ENCODE peak calls at places on chromosome 5, in ten cellular contexts. B, N, K, J, R, L, D, Q, X and U are unnamed samples.

GRCh38 chr5:1006656-1007071 is 1.9 kb upstream of the NKD2 start:
- DNase-seq in B (no peak), N (peak; percentile 31), K (no peak), J (peak; percentile 28), R (no peak), L (peak; percentile 29), D (no peak), Q (no peak), X (no peak), U (peak; percentile 9)

GRCh38 chr5:138724470-138725146 is 28.6 kb upstream of the CTNNA1 start:
- DNase-seq in B (no peak), N (peak; percentile 79), K (peak; percentile 50), J (peak; percentile 71), R (peak; percentile 70), L (no peak), D (no peak), Q (peak; percentile 62), X (no peak), U (peak; percentile 91)

GRCh38 chr5:134479839-134480238 is 45.6 kb upstream of the JADE2 start:
- DNase-seq in B (no peak), N (no peak), K (no peak), J (no peak), R (no peak), L (no peak), D (no peak), Q (no peak), X (no peak), U (no peak)

GRCh38 chr5:143164557-143164956 is 238.9 kb downstream of the NR3C1 start:
- DNase-seq in B (no peak), N (no peak), K (no peak), J (no peak), R (no peak), L (no peak), D (no peak), Q (no peak), X (no peak), U (no peak)

GRCh38 chr5:156920042-156920860 is 42.8 kb downstream of the TIMD4 start:
- DNase-seq in B (no peak), N (no peak), K (no peak), J (no peak), R (peak; percentile 11), L (no peak), D (no peak), Q (no peak), X (no peak), U (no peak)

GRCh38 chr5:170420809-170421412 is 31.7 kb upstream of the KCNMB1 start:
- DNase-seq in B (peak; percentile 77), N (peak; percentile 64), K (peak; percentile 83), J (no peak), R (peak; percentile 72), L (no peak), D (peak; percentile 25), Q (no peak), X (peak; percentile 30), U (peak; percentile 46)

GRCh38 chr5:159836691-159837090 is 79.6 kb upstream of the ADRA1B start:
- DNase-seq in B (no peak), N (no peak), K (no peak), J (no peak), R (no peak), L (no peak), D (no peak), Q (no peak), X (no peak), U (no peak)

GRCh38 chr5:61319388-61320146 is 12.5 kb upstream of the ZSWIM6 start:
- DNase-seq in B (peak; percentile 17), N (no peak), K (peak; percentile 52), J (no peak), R (no peak), L (no peak), D (no peak), Q (no peak), X (no peak), U (no peak)

GRCh38 chr5:68420476-68421344 is 205.2 kb downstream of the PIK3R1 start:
- DNase-seq in B (peak; percentile 55), N (no peak), K (no peak), J (peak; percentile 47), R (no peak), L (peak; percentile 57), D (no peak), Q (peak; percentile 66), X (no peak), U (no peak)

GRCh38 chr5:150035139-150035893 is 34.8 kb downstream of the HMGXB3 start:
- DNase-seq in B (no peak), N (no peak), K (no peak), J (no peak), R (no peak), L (no peak), D (no peak), Q (no peak), X (no peak), U (no peak)

DNA sequence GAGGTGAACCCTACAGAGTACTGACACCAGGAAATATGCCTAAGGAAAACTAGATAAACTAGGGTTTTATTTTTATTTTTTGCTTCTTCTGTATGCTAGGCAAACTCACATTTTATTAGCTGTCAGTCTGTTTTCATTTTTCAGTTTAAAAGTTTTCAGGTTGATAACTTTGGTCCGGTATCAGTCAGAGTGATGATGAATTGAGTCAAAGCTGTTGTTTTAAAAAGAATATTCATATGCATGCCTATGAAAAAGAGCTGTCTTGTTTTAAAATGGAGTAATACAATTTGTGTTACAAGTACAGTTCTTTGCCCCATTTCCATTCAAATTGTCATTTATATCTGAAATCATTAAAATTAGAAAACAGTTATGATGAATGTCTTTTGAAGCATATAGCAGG is 22.6 kb downstream of the MAP3K1 start:
- DNase-seq in B (no peak), N (no peak), K (no peak), J (no peak), R (no peak), L (no peak), D (no peak), Q (no peak), X (no peak), U (no peak)
- H3K4me1 ChIP-seq in B (no peaks in the 10 kb centered on the region), N (peaks cover 49% of the 10 kb centered on the region), K (peaks cover 30% of the 10 kb centered on the region), J (peaks cover 71% of the 10 kb centered on the region), R (peaks cover 11% of the 10 kb centered on the region), L (peaks cover 8% of the 10 kb centered on the region), D (peaks cover 6% of the 10 kb centered on the region), Q (peaks cover 48% of the 10 kb centered on the region), X (peaks cover 77% of the 10 kb centered on the region), U (peaks cover 27% of the 10 kb centered on the region)

GRCh38 chr5:111754190-111754589 is 2.8 kb downstream of the NREP start:
- DNase-seq in B (no peak), N (no peak), K (no peak), J (no peak), R (no peak), L (no peak), D (no peak), Q (no peak), X (no peak), U (no peak)
- H3K4me1 ChIP-seq in B (peaks cover 10% of the 10 kb centered on the region), N (peaks cover 11% of the 10 kb centered on the region), K (peaks cover 24% of the 10 kb centered on the region), J (peaks cover 24% of the 10 kb centered on the region), R (peaks cover 47% of the 10 kb centered on the region), L (peaks cover 5% of the 10 kb centered on the region), D (peaks cover 6% of the 10 kb centered on the region), Q (peaks cover 53% of the 10 kb centered on the region), X (no peaks in the 10 kb centered on the region), U (no peaks in the 10 kb centered on the region)

DNA sequence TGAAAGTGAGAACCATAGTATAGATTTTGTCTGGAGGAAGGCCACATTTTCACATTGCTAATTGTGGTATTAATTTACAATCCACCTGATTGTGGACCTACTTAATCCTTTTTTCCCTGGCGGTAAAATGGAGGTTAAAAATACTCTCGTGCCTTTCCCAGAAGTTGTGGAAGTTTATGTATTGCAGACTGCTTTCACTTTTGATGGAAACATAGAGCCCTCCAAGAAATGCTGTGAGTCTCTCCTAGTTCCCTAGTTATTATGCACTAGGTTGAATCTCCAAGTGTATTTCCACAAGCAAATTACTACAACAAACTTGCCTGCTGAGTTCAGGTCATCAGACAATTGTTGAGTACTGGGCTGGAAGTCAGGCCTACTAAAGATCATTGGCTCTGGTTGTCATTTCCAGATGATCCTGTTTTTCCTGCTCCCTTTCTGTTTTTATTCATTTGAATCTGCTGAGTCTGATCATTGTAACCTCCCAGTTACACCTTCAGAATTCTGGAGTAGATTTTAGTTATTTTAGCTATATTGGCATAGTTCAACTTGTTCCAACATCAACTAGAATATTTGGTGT is 104.1 kb downstream of the CD180 start:
- DNase-seq in B (no peak), N (no peak), K (no peak), J (no peak), R (no peak), L (no peak), D (no peak), Q (no peak), X (no peak), U (no peak)
- H3K4me1 ChIP-seq in B (peaks cover 11% of the 10 kb centered on the region), N (peaks cover 3% of the 10 kb centered on the region), K (peaks cover 37% of the 10 kb centered on the region), J (peaks cover 50% of the 10 kb centered on the region), R (peaks cover 31% of the 10 kb centered on the region), L (peaks cover 16% of the 10 kb centered on the region), D (no peaks in the 10 kb centered on the region), Q (peaks cover 35% of the 10 kb centered on the region), X (no peaks in the 10 kb centered on the region), U (peaks cover 7% of the 10 kb centered on the region)

GRCh38 chr5:72241346-72242003 is 78.6 kb downstream of the MRPS27 start:
- DNase-seq in B (no peak), N (no peak), K (no peak), J (no peak), R (no peak), L (no peak), D (no peak), Q (no peak), X (no peak), U (no peak)
- H3K4me1 ChIP-seq in B (peaks cover 31% of the 10 kb centered on the region), N (no peaks in the 10 kb centered on the region), K (peaks cover 30% of the 10 kb centered on the region), J (peaks cover 16% of the 10 kb centered on the region), R (peaks cover 30% of the 10 kb centered on the region), L (no peaks in the 10 kb centered on the region), D (peaks cover 12% of the 10 kb centered on the region), Q (peaks cover 8% of the 10 kb centered on the region), X (peaks cover 7% of the 10 kb centered on the region), U (peaks cover 2% of the 10 kb centered on the region)